ENCODE peak calls at places on chromosomes 5 and 9, in ten cellular contexts. Q, D, F, Z, U, O, P, G, E and X are unnamed samples.

GRCh38 chr5:26023361-26023760 is 1015.0 kb downstream of the CDH9 start:
- DNase-seq in Q (no peak), D (no peak), F (no peak), Z (no peak), U (no peak), O (no peak), P (no peak), G (no peak), E (no peak), X (no peak)

GRCh38 chr5:157387683-157388093 is 72.3 kb upstream of the NIPAL4 start:
- DNase-seq in Q (peak; percentile 89), D (no peak), F (no peak), Z (peak; percentile 91), U (no peak), O (no peak), P (peak; percentile 64), G (peak; percentile 77), E (no peak), X (peak; percentile 45)

GRCh38 chr9:130208600-130209347 is 36.6 kb downstream of the NCS1 start:
- DNase-seq in Q (no peak), D (no peak), F (no peak), Z (no peak), U (no peak), O (no peak), P (peak; percentile 21), G (no peak), E (no peak), X (no peak)

GRCh38 chr9:123996731-123997421 is 14.7 kb upstream of the LHX2 start:
- DNase-seq in Q (no peak), D (peak; percentile 42), F (peak; percentile 81), Z (peak; percentile 38), U (no peak), O (peak; percentile 36), P (peak; percentile 57), G (peak; percentile 8), E (no peak), X (no peak)

GRCh38 chr5:59813761-59814562 is 79.6 kb downstream of the PDE4D start:
- DNase-seq in Q (no peak), D (peak; percentile 68), F (peak; percentile 73), Z (peak; percentile 84), U (no peak), O (no peak), P (no peak), G (peak; percentile 72), E (no peak), X (peak; percentile 67)

GRCh38 chr5:142973932-142974331 is 203.8 kb downstream of the ARHGAP26 start:
- DNase-seq in Q (no peak), D (no peak), F (no peak), Z (no peak), U (no peak), O (no peak), P (no peak), G (no peak), E (no peak), X (no peak)

GRCh38 chr5:107403561-107403960 is 267.2 kb downstream of the EFNA5 start:
- DNase-seq in Q (no peak), D (no peak), F (no peak), Z (no peak), U (no peak), O (no peak), P (no peak), G (no peak), E (no peak), X (no peak)

GRCh38 chr5:958701-959571 is 49.7 kb upstream of the NKD2 start:
- DNase-seq in Q (no peak), D (no peak), F (no peak), Z (peak; percentile 86), U (no peak), O (peak; percentile 63), P (peak; percentile 46), G (no peak), E (no peak), X (peak; percentile 16)

GRCh38 chr5:132822650-132823480 is 7.6 kb downstream of the SHROOM1 start:
- DNase-seq in Q (no peak), D (peak; percentile 85), F (peak; percentile 55), Z (peak; percentile 34), U (no peak), O (no peak), P (no peak), G (peak; percentile 27), E (no peak), X (no peak)

GRCh38 chr9:88874391-88874790 is 116.9 kb upstream of the S1PR3 start:
- DNase-seq in Q (no peak), D (no peak), F (no peak), Z (peak; percentile 6), U (no peak), O (no peak), P (no peak), G (peak; percentile 46), E (no peak), X (no peak)

GRCh38 chr9:127779136-127779981 is 893 bp upstream of the SH2D3C start:
- DNase-seq in Q (no peak), D (no peak), F (peak; percentile 88), Z (peak; percentile 45), U (no peak), O (no peak), P (no peak), G (no peak), E (peak; percentile 53), X (no peak)

GRCh38 chr9:127776195-127776918 is 2.1 kb downstream of the SH2D3C start:
- DNase-seq in Q (no peak), D (peak; percentile 68), F (peak; percentile 93), Z (no peak), U (peak; percentile 70), O (peak; percentile 45), P (peak; percentile 71), G (no peak), E (peak; percentile 75), X (no peak)

GRCh38 chr9:127776919-127777280 is 1.6 kb downstream of the SH2D3C start:
- DNase-seq in Q (no peak), D (no peak), F (peak; percentile 57), Z (no peak), U (no peak), O (no peak), P (no peak), G (no peak), E (no peak), X (no peak)

GRCh38 chr9:127778280-127779135 is at the start of gene SH2D3C:
- DNase-seq in Q (no peak), D (no peak), F (peak; percentile 59), Z (no peak), U (no peak), O (no peak), P (no peak), G (no peak), E (no peak), X (no peak)

DNA sequence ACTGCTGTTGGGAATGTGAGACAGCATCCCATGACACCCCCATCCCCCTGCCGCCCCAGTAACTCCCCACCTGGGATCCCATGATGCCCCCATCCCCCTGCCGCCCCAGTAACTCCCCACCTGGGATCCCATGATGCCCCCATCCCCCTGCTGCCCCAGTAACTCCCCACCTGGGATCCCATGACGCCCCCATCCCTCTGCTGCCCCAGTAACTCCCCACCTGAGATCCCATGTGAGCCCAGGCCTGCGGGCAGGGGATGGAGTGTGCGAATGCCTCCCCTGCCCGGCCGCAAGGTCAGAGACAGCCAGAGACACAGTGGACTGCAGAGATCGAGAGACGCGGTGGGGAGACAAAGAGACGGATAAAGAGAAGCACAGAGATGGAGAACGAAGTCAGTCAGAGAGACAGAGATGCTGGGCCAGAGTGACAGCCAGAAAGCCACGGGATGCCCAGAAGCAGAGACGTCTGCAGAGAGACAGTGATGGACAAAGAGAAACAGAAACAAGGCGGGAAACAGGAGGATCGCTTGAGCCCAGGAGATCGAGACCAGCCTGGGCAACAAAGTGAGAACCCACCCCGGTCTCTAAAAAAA is 1.0 kb downstream of the SH2D3C start:
- DNase-seq in Q (no peak), D (no peak), F (peak; percentile 44), Z (no peak), U (no peak), O (no peak), P (no peak), G (no peak), E (no peak), X (no peak)
- H3K4me3 ChIP-seq in Q (no peak overlapping the region), D (no peak overlapping the region), F (peak overlapping the region; percentile 56), Z (no peak overlapping the region), U (peak overlapping the region; percentile 87), O (no peak overlapping the region), P (no peak overlapping the region), G (no peak overlapping the region), E (peak overlapping the region; percentile 68), X (no peak overlapping the region)

DNA sequence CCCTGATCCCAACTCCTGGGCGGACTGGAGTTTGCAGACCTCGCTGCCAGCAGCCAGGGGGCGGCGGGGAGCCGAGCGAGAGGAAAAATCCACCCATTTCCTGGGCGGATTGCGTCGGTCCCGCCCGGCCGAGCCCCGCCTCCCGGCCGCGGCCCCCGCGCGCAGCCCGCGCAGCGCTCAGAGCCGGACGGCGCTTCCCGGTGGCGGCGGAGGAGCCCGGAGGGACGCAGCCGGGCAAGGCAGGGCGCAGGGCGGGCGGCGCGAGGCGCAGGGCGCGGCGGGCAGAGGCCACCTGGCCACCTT is at the start of gene OLFM1:
- DNase-seq in Q (no peak), D (peak; percentile 92), F (peak; percentile 9), Z (peak; percentile 63), U (no peak), O (peak; percentile 76), P (peak; percentile 80), G (peak; percentile 33), E (no peak), X (no peak)
- H3K4me3 ChIP-seq in Q (no peak within 1 kb of the TSS), D (peak within 1 kb of the TSS; percentile 48), F (no peak within 1 kb of the TSS), Z (no peak within 1 kb of the TSS), U (no peak within 1 kb of the TSS), O (no peak within 1 kb of the TSS), P (peak within 1 kb of the TSS; percentile 43), G (no peak within 1 kb of the TSS), E (no peak within 1 kb of the TSS), X (no peak within 1 kb of the TSS)

DNA sequence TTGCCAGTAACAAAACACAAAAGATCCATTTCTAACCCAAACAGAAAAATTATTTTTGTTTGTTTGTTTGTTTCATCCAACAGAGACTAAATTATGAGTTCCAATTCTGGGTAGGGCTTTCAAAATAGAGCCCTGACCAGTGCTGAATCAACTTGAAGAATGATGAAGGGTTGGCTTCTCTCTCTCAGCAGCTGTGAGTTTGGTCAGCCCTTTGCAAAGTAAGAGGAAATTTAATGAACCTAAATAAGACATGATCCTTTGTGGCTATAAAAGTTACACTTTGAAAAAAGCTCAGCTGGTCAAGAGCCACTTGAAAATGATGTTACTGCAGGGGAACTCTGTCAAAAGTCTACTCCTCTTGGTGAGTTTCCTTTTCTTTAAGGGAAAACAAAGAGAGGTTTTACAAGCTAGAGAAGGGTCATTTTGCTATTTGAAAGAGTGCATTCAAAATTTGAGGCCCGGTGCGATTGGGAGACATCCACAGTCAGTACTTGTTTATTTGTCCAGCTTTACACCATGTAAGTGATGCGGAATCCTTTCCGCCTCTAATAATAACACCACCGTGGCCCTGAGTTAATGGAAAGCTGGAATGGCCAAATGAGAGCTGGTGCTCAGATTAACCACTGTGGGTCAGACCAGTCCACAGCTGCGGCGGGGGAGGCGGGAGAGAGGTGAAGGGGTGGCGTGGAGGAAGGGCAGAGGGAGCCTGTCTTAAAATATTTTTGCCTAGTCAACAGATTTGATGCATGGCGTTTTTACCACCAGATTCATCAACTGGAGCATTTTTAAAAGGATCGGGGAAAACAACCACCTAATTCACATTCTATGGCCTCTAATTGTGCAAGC is 403.9 kb downstream of the TLE4 start:
- DNase-seq in Q (no peak), D (peak; percentile 71), F (no peak), Z (no peak), U (no peak), O (no peak), P (no peak), G (no peak), E (no peak), X (no peak)
- H3K4me3 ChIP-seq in Q (no peak overlapping the region), D (no peak overlapping the region), F (no peak overlapping the region), Z (no peak overlapping the region), U (no peak overlapping the region), O (no peak overlapping the region), P (no peak overlapping the region), G (no peak overlapping the region), E (no peak overlapping the region), X (no peak overlapping the region)

GRCh38 chr9:131407717-131408195 is 13.9 kb downstream of the PRRC2B start:
- DNase-seq in Q (no peak), D (peak; percentile 78), F (no peak), Z (peak; percentile 57), U (peak; percentile 28), O (peak; percentile 56), P (peak; percentile 48), G (peak; percentile 71), E (peak; percentile 71), X (no peak)
- H3K4me3 ChIP-seq in Q (no peak overlapping the region), D (peak overlapping the region; percentile 38), F (no peak overlapping the region), Z (no peak overlapping the region), U (peak overlapping the region; percentile 47), O (no peak overlapping the region), P (no peak overlapping the region), G (no peak overlapping the region), E (peak overlapping the region; percentile 33), X (peak overlapping the region; percentile 10)